ENCODE peak calls at places on chromosomes 3 and 15, in eight cellular contexts. C, D, A, X, F, U, K and P are unnamed samples.

GRCh38 chr3:39541917-39542329 is 74.4 kb downstream of the MOBP start:
- DNase-seq in D (peak; percentile 12), X (no peak), U (peak; percentile 6), A (no peak), C (peak; percentile 79), F (no peak), K (peak; percentile 13), P (peak; percentile 29)

GRCh38 chr3:59771760-59772159 is 721.9 kb upstream of the CFAP20DC start:
- DNase-seq in D (peak; percentile 1), X (no peak), U (no peak), K (no peak), C (no peak), A (no peak), F (no peak), P (no peak)

GRCh38 chr3:127038476-127038875 is 55.6 kb downstream of the PLXNA1 start:
- DNase-seq in C (no peak), F (no peak), K (no peak), X (no peak), A (no peak), D (no peak), U (no peak), P (no peak)

GRCh38 chr3:189664311-189664710 is 33.1 kb downstream of the TP63 start:
- DNase-seq in D (peak; percentile 28), F (no peak), U (no peak), C (peak; percentile 26), A (no peak), X (no peak), K (no peak), P (peak; percentile 50)

GRCh38 chr15:70030851-70031645 is 66.7 kb downstream of the TLE3 start:
- DNase-seq in F (no peak), K (no peak), C (no peak), D (no peak), U (no peak), A (no peak), X (no peak), P (no peak)

GRCh38 chr3:108468577-108468976 is 41.8 kb downstream of the MYH15 start:
- DNase-seq in A (no peak), C (no peak), U (no peak), K (no peak), D (no peak), X (no peak), F (no peak), P (no peak)

GRCh38 chr3:35521196-35521595 is 118.1 kb upstream of the ARPP21 start:
- DNase-seq in F (no peak), D (no peak), U (no peak), K (no peak), X (no peak), A (no peak), C (no peak), P (no peak)

GRCh38 chr3:105996781-105997180 is 128.0 kb upstream of the CBLB start:
- DNase-seq in C (no peak), X (no peak), K (no peak), F (no peak), A (no peak), U (no peak), D (no peak), P (no peak)

GRCh38 chr15:84973492-84974460 is 7.9 kb upstream of the PDE8A start:
- DNase-seq in D (no peak), F (no peak), A (no peak), K (no peak), C (no peak), X (no peak), U (no peak), P (no peak)

GRCh38 chr3:152051501-152052404 is 178.3 kb downstream of the SUCNR1 start:
- DNase-seq in U (no peak), A (no peak), X (no peak), K (no peak), F (no peak), C (no peak), D (no peak), P (no peak)

GRCh38 chr3:128432898-128433629 is 33.6 kb downstream of the DNAJB8 start:
- DNase-seq in D (no peak), F (no peak), A (peak; percentile 72), C (no peak), K (no peak), U (peak; percentile 49), X (peak; percentile 68), P (peak; percentile 35)

GRCh38 chr3:143261848-143262247 is 142.3 kb downstream of the CHST2 start:
- DNase-seq in F (no peak), K (no peak), X (no peak), C (no peak), U (no peak), A (no peak), D (no peak), P (no peak)

GRCh38 chr15:40100133-40100946 is 8.3 kb downstream of the BMF start:
- DNase-seq in K (no peak), X (no peak), U (no peak), C (no peak), F (no peak), A (no peak), D (no peak), P (peak; percentile 75)

GRCh38 chr3:67719333-67719732 is 64.9 kb upstream of the SUCLG2 start:
- DNase-seq in X (no peak), A (no peak), U (no peak), F (no peak), D (no peak), C (peak; percentile 55), K (no peak), P (no peak)

GRCh38 chr3:46926447-46926846 is 48.9 kb downstream of the PTH1R start:
- DNase-seq in X (no peak), C (no peak), F (no peak), K (no peak), D (no peak), U (no peak), A (no peak), P (no peak)

GRCh38 chr3:119258915-119259314 is 18.2 kb upstream of the B4GALT4 start:
- DNase-seq in C (no peak), U (no peak), D (no peak), A (no peak), F (no peak), K (no peak), X (no peak), P (peak; percentile 30)

DNA sequence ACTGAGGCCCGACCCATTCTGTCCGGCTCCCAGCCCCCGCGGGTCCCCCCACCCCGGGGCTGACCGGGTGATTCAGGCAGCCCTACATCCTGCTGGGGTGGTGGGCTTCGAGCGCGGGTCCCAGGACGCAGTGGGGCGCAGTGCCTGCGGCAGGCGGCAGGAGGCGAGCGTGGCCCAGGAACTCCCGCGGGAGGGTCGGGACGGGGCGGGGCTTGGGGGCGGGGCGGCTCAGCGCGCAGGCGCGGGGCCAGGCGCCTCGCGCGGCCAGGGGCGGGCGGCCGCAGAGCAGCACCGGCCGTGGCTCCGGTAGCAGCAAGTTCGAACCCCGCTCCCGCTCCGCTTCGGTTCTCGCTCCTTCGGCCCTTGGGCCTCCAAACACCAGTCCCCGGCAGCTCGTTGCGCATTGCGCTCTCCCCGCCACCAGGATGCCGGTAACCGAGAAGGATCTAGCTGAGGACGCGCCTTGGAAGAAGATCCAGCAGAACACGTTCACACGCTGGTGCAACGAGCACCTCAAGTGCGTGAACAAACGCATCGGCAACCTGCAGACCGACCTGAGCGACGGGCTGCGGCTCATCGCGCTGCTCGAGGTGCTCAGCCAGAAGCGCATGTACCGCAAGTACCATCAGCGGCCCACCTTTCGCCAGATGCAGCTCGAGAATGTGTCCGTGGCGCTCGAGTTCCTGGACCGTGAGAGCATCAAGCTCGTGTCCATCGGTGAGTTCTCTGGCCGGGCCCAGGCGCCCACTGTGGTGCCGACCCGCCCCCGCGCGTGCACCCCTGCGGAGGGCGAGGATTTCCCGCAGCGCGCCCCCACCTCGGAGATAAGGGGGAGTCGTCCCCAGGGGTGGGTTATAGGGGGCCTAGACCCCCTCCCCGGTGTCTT is at the start of gene FLNB:
- DNase-seq in U (peak; percentile 99), X (peak; percentile 82), D (peak; percentile 65), C (peak; percentile 77), K (peak; percentile 48), A (peak; percentile 95), F (no peak), P (peak; percentile 73)
- TF ChIP-seq MAX in U (peak; percentile 28), X (peak; percentile 59), D (no peak), C (no peak), K (peak; percentile 79), A (peak; percentile 57), F (peak; percentile 51), P (peak; percentile 27)

DNA sequence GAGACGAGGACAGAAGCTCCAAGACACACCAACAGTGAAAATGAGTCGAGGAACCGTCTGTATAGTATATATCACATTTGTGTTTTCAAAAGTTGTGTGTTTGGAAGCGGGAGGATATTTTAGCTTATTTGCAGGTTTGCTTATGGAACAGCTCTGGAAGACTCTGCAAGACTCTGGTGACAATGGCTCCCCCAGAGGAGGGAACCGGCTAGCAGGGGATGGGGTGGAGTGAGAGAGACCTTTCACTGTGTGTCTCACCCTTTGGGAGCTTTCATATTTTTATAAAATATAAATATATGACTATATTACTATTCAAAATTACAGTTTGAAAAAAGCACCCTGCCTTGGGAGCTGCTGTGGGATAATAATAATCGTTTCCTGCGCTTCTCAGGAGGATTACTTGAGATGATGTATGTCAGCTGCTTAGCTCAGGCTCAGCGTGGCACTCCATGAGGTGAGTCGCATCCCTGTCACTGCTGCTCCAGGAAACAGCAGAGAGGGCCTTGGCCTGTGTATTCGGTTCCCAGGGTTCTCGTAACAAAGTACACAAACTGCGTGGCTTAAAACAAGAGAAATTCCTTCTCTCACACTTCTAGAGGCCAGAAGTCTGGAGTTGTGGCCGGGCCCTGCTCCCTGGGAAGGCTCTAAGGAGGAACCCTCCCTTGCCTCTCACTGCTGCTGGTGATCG is 183.9 kb downstream of the FAM43A start:
- DNase-seq in U (no peak), D (no peak), C (peak; percentile 54), X (no peak), F (no peak), A (no peak), K (peak; percentile 69), P (peak; percentile 20)
- TF ChIP-seq MAX in U (no peak), D (no peak), C (no peak), X (no peak), F (no peak), A (no peak), K (peak; percentile 44), P (no peak)

GRCh38 chr3:45751537-45752242 is 44.6 kb downstream of the SLC6A20 start:
- DNase-seq in X (no peak), C (no peak), D (no peak), A (no peak), K (no peak), F (no peak), U (no peak), P (no peak)
- TF ChIP-seq MAX in X (no peak), C (no peak), D (no peak), A (no peak), K (no peak), F (no peak), U (no peak), P (no peak)

GRCh38 chr3:158104346-158105020 is 1.7 kb downstream of the SHOX2 start:
- DNase-seq in C (no peak), K (no peak), U (no peak), X (no peak), A (no peak), D (no peak), F (no peak), P (no peak)

GRCh38 chr3:158102219-158102612 is 4.0 kb downstream of the SHOX2 start:
- DNase-seq in C (no peak), X (no peak), D (no peak), K (no peak), U (no peak), A (no peak), F (no peak), P (no peak)

GRCh38 chr3:158102660-158103085 is 3.5 kb downstream of the SHOX2 start:
- DNase-seq in U (no peak), X (no peak), K (no peak), F (no peak), D (no peak), C (no peak), A (no peak), P (no peak)

GRCh38 chr3:158103956-158104338 is 2.3 kb downstream of the SHOX2 start:
- DNase-seq in U (no peak), X (peak; percentile 32), D (no peak), F (no peak), K (no peak), A (no peak), C (no peak), P (no peak)

GRCh38 chr3:158103131-158103955 is 2.9 kb downstream of the SHOX2 start:
- DNase-seq in F (no peak), K (no peak), C (no peak), D (no peak), X (peak; percentile 38), A (no peak), U (no peak), P (no peak)
- TF ChIP-seq MAX in F (no peak), K (no peak), C (no peak), D (no peak), X (no peak), A (no peak), U (no peak), P (no peak)